ENCODE peak calls at places on chromosomes 7 and 10, in four cellular contexts. B is GM04503, C is posterior vena cava, M is iris pigment epithelial cell. P is an unnamed sample.

GRCh38 chr10:21721000-21721670 is 187.1 kb downstream of the MLLT10 start:
- DNase-seq in B (no peak), C (no peak), M (peak; percentile 77), P (no peak)

GRCh38 chr10:49767752-49768151 is 5.6 kb upstream of the OGDHL start:
- DNase-seq in B (no peak), C (no peak), M (no peak), P (no peak)

GRCh38 chr7:150793569-150794238 is 6.5 kb downstream of the TMEM176B start:
- DNase-seq in B (no peak), C (no peak), M (no peak), P (no peak)

GRCh38 chr7:98286093-98286525 is 4.6 kb downstream of the BRI3 start:
- DNase-seq in B (peak; percentile 51), C (peak; percentile 94), M (peak; percentile 38), P (no peak)

GRCh38 chr7:148501707-148502139 is 88.8 kb upstream of the C7orf33 start:
- DNase-seq in B (no peak), C (no peak), M (peak; percentile 31), P (no peak)

GRCh38 chr7:22387583-22387982 is 30.6 kb upstream of the RAPGEF5 start:
- DNase-seq in B (peak; percentile 33), C (peak; percentile 83), M (peak; percentile 12), P (no peak)

GRCh38 chr7:131581241-131582157 is 25.1 kb upstream of the PODXL start:
- DNase-seq in B (no peak), C (peak; percentile 86), M (no peak), P (no peak)

GRCh38 chr10:5344746-5345145 is 20.0 kb upstream of the UCN3 start:
- DNase-seq in B (no peak), C (no peak), M (no peak), P (no peak)